ENCODE peak calls at places on chromosomes 12 and 14, in six cellular contexts. W is AG09319, Z is RWPE1, B is fibroblast of mammary gland, I is stromal cell of bone marrow, G is HuH-7.5. E is an unnamed sample.
A peak's percentile ranks its signal among the peaks of the same experiment; 100 is the strongest.

GRCh38 chr12:122489038-122489437 is 11.7 kb downstream of the ZCCHC8 start:
- DNase-seq in W (no peak), Z (no peak), I (no peak), B (no peak), G (peak; percentile 19), E (no peak)

GRCh38 chr14:72925171-72925759 is 999 bp upstream of the DCAF4 start:
- DNase-seq in I (no peak), Z (no peak), G (no peak), W (no peak), B (no peak), E (no peak)

GRCh38 chr12:39990122-39991101 is 115.5 kb downstream of the SLC2A13 start:
- DNase-seq in G (peak; percentile 21), Z (peak; percentile 25), W (peak; percentile 16), I (no peak), B (peak; percentile 60), E (no peak)

GRCh38 chr14:29548948-29549370 is 378.7 kb downstream of the PRKD1 start:
- DNase-seq in G (peak; percentile 51), B (peak; percentile 81), Z (peak; percentile 61), I (peak; percentile 55), W (peak; percentile 38), E (no peak)

GRCh38 chr14:74299061-74299545 is 3.6 kb downstream of the ABCD4 start:
- DNase-seq in I (no peak), W (no peak), Z (no peak), B (peak; percentile 58), G (no peak), E (no peak)

GRCh38 chr12:72281145-72281544 is 9.0 kb downstream of the TRHDE start:
- DNase-seq in B (peak; percentile 18), G (no peak), W (no peak), Z (no peak), I (no peak), E (no peak)

GRCh38 chr12:111584959-111585358 is 14.2 kb downstream of the ATXN2 start:
- DNase-seq in Z (peak; percentile 72), G (no peak), W (no peak), I (no peak), B (no peak), E (no peak)

GRCh38 chr14:37140176-37140575 is 32.2 kb downstream of the SLC25A21 start:
- DNase-seq in G (no peak), B (no peak), W (no peak), Z (no peak), I (no peak), E (no peak)

GRCh38 chr14:90423166-90423565 is 26.3 kb downstream of the CALM1 start:
- DNase-seq in Z (no peak), B (no peak), G (no peak), I (no peak), W (no peak), E (no peak)

GRCh38 chr12:77493311-77493710 is 337.4 kb upstream of the NAV3 start:
- DNase-seq in G (peak; percentile 11), B (peak; percentile 39), W (no peak), I (no peak), Z (no peak), E (no peak)

GRCh38 chr12:19437996-19438395 is 1.3 kb upstream of the AEBP2 start:
- DNase-seq in Z (no peak), B (no peak), W (no peak), G (no peak), I (no peak), E (no peak)

GRCh38 chr12:4588916-4589315 is 26.9 kb downstream of the DYRK4 start:
- DNase-seq in B (no peak), Z (no peak), W (no peak), G (no peak), I (no peak), E (no peak)

GRCh38 chr12:117031843-117032592 is 67.2 kb downstream of the TESC start:
- DNase-seq in G (no peak), I (no peak), W (no peak), Z (no peak), B (no peak), E (no peak)

GRCh38 chr14:91968280-91968679 is 20.8 kb upstream of the FBLN5 start:
- DNase-seq in B (no peak), W (no peak), I (no peak), Z (no peak), G (no peak), E (no peak)

GRCh38 chr12:85016423-85016822 is 19.7 kb downstream of the TSPAN19 start:
- DNase-seq in W (peak; percentile 70), I (peak; percentile 95), G (no peak), B (peak; percentile 100), Z (peak; percentile 86), E (no peak)

GRCh38 chr12:110885152-110885840 is 35.1 kb downstream of the MYL2 start:
- DNase-seq in I (no peak), G (no peak), Z (no peak), B (no peak), W (no peak), E (no peak)

GRCh38 chr12:122190842-122191668 is 8.1 kb downstream of the LRRC43 start:
- DNase-seq in G (peak; percentile 89), I (no peak), Z (peak; percentile 74), B (peak; percentile 64), W (peak; percentile 16), E (no peak)

GRCh38 chr12:46774011-46774633 is 51.7 kb downstream of the SLC38A4 start:
- DNase-seq in G (no peak), B (peak; percentile 52), Z (no peak), I (no peak), W (no peak), E (no peak)

GRCh38 chr12:69354172-69354560 is 5.4 kb upstream of the YEATS4 start:
- DNase-seq in Z (no peak), I (no peak), W (no peak), G (no peak), B (no peak), E (no peak)

GRCh38 chr14:69131176-69131575 is 21.7 kb downstream of the DCAF5 start:
- DNase-seq in Z (no peak), I (no peak), W (no peak), G (no peak), B (no peak), E (no peak)

GRCh38 chr12:117986705-117987469 is 18.1 kb upstream of the KSR2 start:
- DNase-seq in G (no peak), Z (peak; percentile 76), I (peak; percentile 65), B (peak; percentile 86), W (no peak), E (no peak)

GRCh38 chr12:112848972-112849371 is 57.4 kb downstream of the RPH3A start:
- DNase-seq in W (no peak), G (no peak), B (no peak), Z (no peak), I (no peak), E (no peak)

GRCh38 chr14:98925362-98926040 is 346.5 kb downstream of the BCL11B start:
- DNase-seq in I (no peak), B (no peak), W (no peak), Z (no peak), G (no peak), E (no peak)

GRCh38 chr12:67517181-67517887 is 131.2 kb upstream of the DYRK2 start:
- DNase-seq in B (peak; percentile 67), I (no peak), W (no peak), Z (peak; percentile 90), G (no peak), E (no peak)